ENCODE peak calls at places on chromosomes 11 and 22, in five cellular contexts. B is transverse colon, P is NCI-H524 treated with DMSO at 0.1 percent for 48 hours, T is memory B cell, E is stomach. Q is an unnamed sample.

GRCh38 chr22:38454361-38455062 is 487 bp downstream of the KCNJ4 start:
- DNase-seq in B (no peak), P (no peak), T (no peak), E (no peak), Q (no peak)

GRCh38 chr11:19232910-19233503 is 7.7 kb downstream of the E2F8 start:
- DNase-seq in B (no peak), P (no peak), T (no peak), E (no peak), Q (no peak)

GRCh38 chr22:38618682-38619081 is 37.5 kb downstream of the FAM227A start:
- DNase-seq in B (no peak), P (no peak), T (no peak), E (no peak), Q (no peak)

GRCh38 chr11:69899957-69900821 is 81.0 kb upstream of the FGF3 start:
- DNase-seq in B (no peak), P (no peak), T (no peak), E (peak; percentile 49), Q (no peak)

GRCh38 chr11:70326365-70326803 is 55.9 kb downstream of the PPFIA1 start:
- DNase-seq in B (peak; percentile 27), P (no peak), T (no peak), E (peak; percentile 24), Q (no peak)

GRCh38 chr22:49995413-49996191 is 17.0 kb downstream of the IL17REL start:
- DNase-seq in B (peak; percentile 6), P (no peak), T (no peak), E (peak; percentile 20), Q (no peak)

GRCh38 chr11:128550967-128551522 is 36.3 kb downstream of the ETS1 start:
- DNase-seq in B (no peak), P (no peak), T (no peak), E (no peak), Q (no peak)

GRCh38 chr11:111324277-111324720 is 26.0 kb downstream of the POU2AF3 start:
- DNase-seq in B (no peak), P (no peak), T (no peak), E (no peak), Q (no peak)

GRCh38 chr22:30210235-30210831 is 36.2 kb downstream of the LIF start:
- DNase-seq in B (no peak), P (no peak), T (no peak), E (peak; percentile 70), Q (no peak)

GRCh38 chr11:34150494-34151151 is 45.2 kb downstream of the NAT10 start:
- DNase-seq in B (no peak), P (no peak), T (no peak), E (no peak), Q (no peak)

GRCh38 chr11:117824571-117825537 is at the start of gene FXYD2:
- DNase-seq in B (peak; percentile 36), P (no peak), T (no peak), E (peak; percentile 27), Q (no peak)

GRCh38 chr11:47886096-47886495 is 37.9 kb upstream of the NUP160 start:
- DNase-seq in B (no peak), P (no peak), T (no peak), E (no peak), Q (peak; percentile 58)

GRCh38 chr11:96091476-96091875 is 167.6 kb upstream of the MTMR2 start:
- DNase-seq in B (no peak), P (no peak), T (no peak), E (no peak), Q (no peak)

GRCh38 chr22:17807571-17808410 is 33.5 kb upstream of the BID start:
- DNase-seq in B (no peak), P (no peak), T (no peak), E (peak; percentile 32), Q (peak; percentile 39)

GRCh38 chr11:116881153-116881552 is 43.7 kb upstream of the APOA1 start:
- DNase-seq in B (no peak), P (no peak), T (no peak), E (no peak), Q (no peak)

GRCh38 chr22:48677621-48678020 is 1150.1 kb downstream of the BRD1 start:
- DNase-seq in B (no peak), P (no peak), T (no peak), E (no peak), Q (no peak)

GRCh38 chr11:122995526-122995925 is 13.9 kb upstream of the BSX start:
- DNase-seq in B (no peak), P (peak; percentile 35), T (no peak), E (no peak), Q (no peak)

GRCh38 chr11:10838083-10838482 is 19.8 kb downstream of the ZBED5 start:
- DNase-seq in B (no peak), P (no peak), T (no peak), E (no peak), Q (no peak)

GRCh38 chr22:46336119-46337078 is 885 bp downstream of the TRMU start:
- DNase-seq in B (peak; percentile 33), P (no peak), T (no peak), E (peak; percentile 32), Q (no peak)

GRCh38 chr11:67373916-67374570 is 645 bp upstream of the CLCF1 start:
- DNase-seq in B (peak; percentile 83), P (no peak), T (no peak), E (peak; percentile 76), Q (peak; percentile 90)

GRCh38 chr11:11550534-11550933 is 71.3 kb downstream of the GALNT18 start:
- DNase-seq in B (no peak), P (no peak), T (no peak), E (no peak), Q (no peak)

GRCh38 chr22:29768052-29768680 is 997 bp downstream of the UQCR10 start:
- DNase-seq in B (no peak), P (no peak), T (no peak), E (no peak), Q (no peak)

GRCh38 chr22:39255449-39256185 is 10.8 kb upstream of the PDGFB start:
- DNase-seq in B (no peak), P (no peak), T (no peak), E (no peak), Q (no peak)

GRCh38 chr11:109864161-109864661 is 229.0 kb upstream of the ZC3H12C start:
- DNase-seq in B (no peak), P (no peak), T (no peak), E (no peak), Q (no peak)

GRCh38 chr11:68825603-68826002 is 16.1 kb downstream of the CPT1A start:
- DNase-seq in B (peak; percentile 90), P (no peak), T (no peak), E (peak; percentile 74), Q (no peak)

GRCh38 chr11:18696638-18697225 is 1.8 kb upstream of the TMEM86A start:
- DNase-seq in B (no peak), P (no peak), T (no peak), E (no peak), Q (no peak)

GRCh38 chr11:100709233-100709999 is 22.3 kb downstream of the ARHGAP42 start:
- DNase-seq in B (no peak), P (peak; percentile 35), T (no peak), E (no peak), Q (no peak)

GRCh38 chr11:85811624-85812023 is 683 bp upstream of the SYTL2 start:
- DNase-seq in B (no peak), P (no peak), T (no peak), E (no peak), Q (no peak)

GRCh38 chr11:12787847-12788246 is 113.6 kb downstream of the TEAD1 start:
- DNase-seq in B (no peak), P (no peak), T (no peak), E (no peak), Q (no peak)

GRCh38 chr11:74720596-74721478 is 10.4 kb downstream of the CHRDL2 start:
- DNase-seq in B (peak; percentile 72), P (no peak), T (no peak), E (peak; percentile 67), Q (peak; percentile 50)

GRCh38 chr11:27291302-27291889 is 71.6 kb downstream of the CCDC34 start:
- DNase-seq in B (peak; percentile 82), P (no peak), T (no peak), E (peak; percentile 55), Q (no peak)

GRCh38 chr11:90757851-90758494 is 535.1 kb upstream of the CHORDC1 start:
- DNase-seq in B (no peak), P (no peak), T (no peak), E (no peak), Q (no peak)

GRCh38 chr22:39149915-39150847 is 2.3 kb downstream of the CBX7 start:
- DNase-seq in B (no peak), P (no peak), T (no peak), E (no peak), Q (no peak)

GRCh38 chr11:128544625-128545024 is 42.7 kb downstream of the ETS1 start:
- DNase-seq in B (no peak), P (no peak), T (no peak), E (no peak), Q (no peak)

GRCh38 chr11:60849641-60850520 is 5.9 kb downstream of the PTGDR2 start:
- DNase-seq in B (no peak), P (no peak), T (no peak), E (no peak), Q (no peak)